ENCODE peak calls at places on chromosomes 7 and 10, in four cellular contexts. L is T follicular helper cell, O is ACHN, T is omental fat pad. R is an unnamed sample.

GRCh38 chr10:131617113-131617877 is 283.5 kb upstream of the PPP2R2D start:
- DNase-seq in L (no peak), T (no peak), O (no peak), R (no peak)

GRCh38 chr10:82084904-82085303 is 209.9 kb downstream of the NRG3 start:
- DNase-seq in O (no peak), T (no peak), L (no peak), R (no peak)

GRCh38 chr7:44431091-44431608 is 59.3 kb downstream of the NUDCD3 start:
- DNase-seq in O (peak; percentile 27), L (no peak), T (no peak), R (no peak)

GRCh38 chr7:84291756-84292155 is 97.2 kb upstream of the SEMA3A start:
- DNase-seq in O (no peak), L (no peak), T (no peak), R (no peak)

GRCh38 chr10:10794056-10794455 is 223.6 kb upstream of the CELF2 start:
- DNase-seq in O (no peak), L (no peak), T (no peak), R (no peak)

GRCh38 chr7:140678081-140678815 is 5.5 kb downstream of the ADCK2 start:
- DNase-seq in O (no peak), T (no peak), L (no peak), R (no peak)

GRCh38 chr7:137142376-137142775 is 201.2 kb downstream of the PTN start:
- DNase-seq in O (no peak), T (no peak), L (no peak), R (no peak)

GRCh38 chr10:62790019-62790555 is 14.4 kb upstream of the ADO start:
- DNase-seq in O (no peak), L (no peak), T (no peak), R (no peak)

GRCh38 chr7:2576742-2577491 is 18.1 kb downstream of the IQCE start:
- DNase-seq in L (no peak), T (no peak), O (no peak), R (no peak)

GRCh38 chr7:70838292-70838907 is 293.5 kb upstream of the GALNT17 start:
- DNase-seq in L (no peak), O (no peak), T (no peak), R (no peak)

GRCh38 chr10:78299861-78300453 is 266.3 kb downstream of the RPS24 start:
- DNase-seq in O (no peak), T (no peak), L (no peak), R (no peak)

GRCh38 chr10:66167816-66168215 is 758.0 kb upstream of the LRRTM3 start:
- DNase-seq in O (peak; percentile 75), T (no peak), L (no peak), R (no peak)

GRCh38 chr10:6813876-6814275 is 233.8 kb upstream of the PRKCQ start:
- DNase-seq in O (no peak), L (no peak), T (no peak), R (no peak)

GRCh38 chr7:72063325-72063724 is 348.8 kb downstream of the CALN1 start:
- DNase-seq in O (no peak), T (no peak), L (no peak), R (no peak)

GRCh38 chr10:1734288-1734687 is 3.0 kb downstream of the ADARB2 start:
- DNase-seq in L (no peak), T (no peak), O (no peak), R (no peak)

GRCh38 chr7:44867073-44867990 is 18.0 kb downstream of the PURB start:
- DNase-seq in T (no peak), L (no peak), O (peak; percentile 91), R (no peak)

GRCh38 chr10:66943590-66943989 is 17.8 kb downstream of the LRRTM3 start:
- DNase-seq in T (no peak), L (no peak), O (no peak), R (no peak)

GRCh38 chr10:123507298-123507697 is 158.9 kb upstream of the GPR26 start:
- DNase-seq in L (no peak), O (no peak), T (no peak), R (no peak)

GRCh38 chr10:90306187-90306586 is 551.7 kb downstream of the HTR7 start:
- DNase-seq in L (no peak), O (no peak), T (no peak), R (no peak)

GRCh38 chr7:11252705-11253272 is 279.1 kb downstream of the PHF14 start:
- DNase-seq in O (no peak), L (no peak), T (no peak), R (no peak)

GRCh38 chr7:15647309-15647708 is 39.2 kb downstream of the MEOX2 start:
- DNase-seq in O (no peak), L (no peak), T (no peak), R (no peak)

GRCh38 chr7:136923111-136923510 is 54.7 kb downstream of the CHRM2 start:
- DNase-seq in T (no peak), L (no peak), O (no peak), R (no peak)

GRCh38 chr10:101040061-101040460 is 9.0 kb downstream of the SFXN3 start:
- DNase-seq in O (no peak), L (no peak), T (no peak), R (no peak)

GRCh38 chr7:82699773-82700186 is 256.2 kb upstream of the CACNA2D1 start:
- DNase-seq in L (no peak), T (no peak), O (peak; percentile 75), R (no peak)

GRCh38 chr7:146146866-146147265 is 30.3 kb downstream of the CNTNAP2 start:
- DNase-seq in O (peak; percentile 3), L (no peak), T (no peak), R (no peak)

GRCh38 chr10:101906586-101907183 is 63.1 kb upstream of the KCNIP2 start:
- DNase-seq in L (no peak), T (no peak), O (no peak), R (no peak)

GRCh38 chr7:23277359-23277989 is 21.7 kb upstream of the MALSU1 start:
- DNase-seq in O (peak; percentile 84), T (no peak), L (no peak), R (no peak)

GRCh38 chr7:21768279-21768678 is 177.4 kb downstream of the CDCA7L start:
- DNase-seq in L (no peak), O (no peak), T (no peak), R (no peak)